ENCODE peak calls at places on chromosome 3, in eight cellular contexts. One of them, this sample, is unnamed.

GRCh38 chr3:8990266-8991215 is 27.3 kb upstream of the RAD18 start:
- DNase-seq in NCI-H2081: no peak
- DNase-seq in AG09309: peak; percentile 72
- DNase-seq in Caki2: no peak
- DNase-seq in Calu3: no peak
- DNase-seq in EH: peak; percentile 59
- DNase-seq in epithelial cell of prostate: no peak
- DNase-seq in stimulated activated CD8-positive, alpha-beta memory T cell treated with anti-CD3 and anti-CD28 coated beads, Interleukin-15, amount 100 ng/mL, for 24 hours: no peak
- DNase-seq in this sample: peak; percentile 26

GRCh38 chr3:175445741-175446140 is 586.6 kb downstream of the NAALADL2 start:
- DNase-seq in NCI-H2081: no peak
- DNase-seq in AG09309: no peak
- DNase-seq in Caki2: no peak
- DNase-seq in Calu3: no peak
- DNase-seq in EH: no peak
- DNase-seq in epithelial cell of prostate: no peak
- DNase-seq in stimulated activated CD8-positive, alpha-beta memory T cell treated with anti-CD3 and anti-CD28 coated beads, Interleukin-15, amount 100 ng/mL, for 24 hours: no peak
- DNase-seq in this sample: no peak

GRCh38 chr3:187954486-187955075 is 199.4 kb upstream of the LPP start:
- DNase-seq in NCI-H2081: no peak
- DNase-seq in AG09309: peak; percentile 55
- DNase-seq in Caki2: no peak
- DNase-seq in Calu3: no peak
- DNase-seq in EH: peak; percentile 92
- DNase-seq in epithelial cell of prostate: no peak
- DNase-seq in stimulated activated CD8-positive, alpha-beta memory T cell treated with anti-CD3 and anti-CD28 coated beads, Interleukin-15, amount 100 ng/mL, for 24 hours: no peak
- DNase-seq in this sample: peak; percentile 19

GRCh38 chr3:127953636-127954035 is 38.6 kb downstream of the KBTBD12 start:
- DNase-seq in NCI-H2081: no peak
- DNase-seq in AG09309: peak; percentile 59
- DNase-seq in Caki2: no peak
- DNase-seq in Calu3: no peak
- DNase-seq in EH: peak; percentile 66
- DNase-seq in epithelial cell of prostate: no peak
- DNase-seq in stimulated activated CD8-positive, alpha-beta memory T cell treated with anti-CD3 and anti-CD28 coated beads, Interleukin-15, amount 100 ng/mL, for 24 hours: no peak
- DNase-seq in this sample: peak; percentile 52

GRCh38 chr3:9778518-9779129 is 8.9 kb upstream of the CAMK1 start:
- DNase-seq in NCI-H2081: no peak
- DNase-seq in AG09309: no peak
- DNase-seq in Caki2: no peak
- DNase-seq in Calu3: no peak
- DNase-seq in EH: peak; percentile 37
- DNase-seq in epithelial cell of prostate: no peak
- DNase-seq in stimulated activated CD8-positive, alpha-beta memory T cell treated with anti-CD3 and anti-CD28 coated beads, Interleukin-15, amount 100 ng/mL, for 24 hours: no peak
- DNase-seq in this sample: peak; percentile 25

GRCh38 chr3:47159820-47160219 is 4.1 kb downstream of the SETD2 start:
- DNase-seq in NCI-H2081: no peak
- DNase-seq in AG09309: no peak
- DNase-seq in Caki2: no peak
- DNase-seq in Calu3: no peak
- DNase-seq in EH: no peak
- DNase-seq in epithelial cell of prostate: no peak
- DNase-seq in stimulated activated CD8-positive, alpha-beta memory T cell treated with anti-CD3 and anti-CD28 coated beads, Interleukin-15, amount 100 ng/mL, for 24 hours: no peak
- DNase-seq in this sample: no peak

GRCh38 chr3:72766866-72767265 is 81.4 kb downstream of the SHQ1 start:
- DNase-seq in NCI-H2081: no peak
- DNase-seq in AG09309: no peak
- DNase-seq in Caki2: no peak
- DNase-seq in Calu3: no peak
- DNase-seq in EH: no peak
- DNase-seq in epithelial cell of prostate: no peak
- DNase-seq in stimulated activated CD8-positive, alpha-beta memory T cell treated with anti-CD3 and anti-CD28 coated beads, Interleukin-15, amount 100 ng/mL, for 24 hours: no peak
- DNase-seq in this sample: no peak

GRCh38 chr3:48694610-48695051 is 8.9 kb upstream of the NCKIPSD start:
- DNase-seq in NCI-H2081: no peak
- DNase-seq in AG09309: peak; percentile 51
- DNase-seq in Caki2: peak; percentile 71
- DNase-seq in Calu3: peak; percentile 48
- DNase-seq in EH: peak; percentile 89
- DNase-seq in epithelial cell of prostate: no peak
- DNase-seq in stimulated activated CD8-positive, alpha-beta memory T cell treated with anti-CD3 and anti-CD28 coated beads, Interleukin-15, amount 100 ng/mL, for 24 hours: no peak
- DNase-seq in this sample: peak; percentile 81

GRCh38 chr3:157532529-157533297 is 29.5 kb upstream of the VEPH1 start:
- DNase-seq in NCI-H2081: peak; percentile 86
- DNase-seq in AG09309: peak; percentile 81
- DNase-seq in Caki2: peak; percentile 82
- DNase-seq in Calu3: peak; percentile 74
- DNase-seq in EH: peak; percentile 91
- DNase-seq in epithelial cell of prostate: peak; percentile 6
- DNase-seq in stimulated activated CD8-positive, alpha-beta memory T cell treated with anti-CD3 and anti-CD28 coated beads, Interleukin-15, amount 100 ng/mL, for 24 hours: no peak
- DNase-seq in this sample: peak; percentile 88

GRCh38 chr3:41320953-41321641 is 121.8 kb downstream of the CTNNB1 start:
- DNase-seq in NCI-H2081: no peak
- DNase-seq in AG09309: no peak
- DNase-seq in Caki2: no peak
- DNase-seq in Calu3: no peak
- DNase-seq in EH: no peak
- DNase-seq in epithelial cell of prostate: no peak
- DNase-seq in stimulated activated CD8-positive, alpha-beta memory T cell treated with anti-CD3 and anti-CD28 coated beads, Interleukin-15, amount 100 ng/mL, for 24 hours: no peak
- DNase-seq in this sample: no peak

GRCh38 chr3:177306252-177306651 is 109.0 kb upstream of the TBL1XR1 start:
- DNase-seq in NCI-H2081: no peak
- DNase-seq in AG09309: no peak
- DNase-seq in Caki2: no peak
- DNase-seq in Calu3: no peak
- DNase-seq in EH: peak; percentile 46
- DNase-seq in epithelial cell of prostate: peak; percentile 57
- DNase-seq in stimulated activated CD8-positive, alpha-beta memory T cell treated with anti-CD3 and anti-CD28 coated beads, Interleukin-15, amount 100 ng/mL, for 24 hours: no peak
- DNase-seq in this sample: no peak

GRCh38 chr3:129553771-129554170 is 10.8 kb downstream of the H1-8 start:
- DNase-seq in NCI-H2081: no peak
- DNase-seq in AG09309: no peak
- DNase-seq in Caki2: no peak
- DNase-seq in Calu3: no peak
- DNase-seq in EH: no peak
- DNase-seq in epithelial cell of prostate: no peak
- DNase-seq in stimulated activated CD8-positive, alpha-beta memory T cell treated with anti-CD3 and anti-CD28 coated beads, Interleukin-15, amount 100 ng/mL, for 24 hours: no peak
- DNase-seq in this sample: no peak